ENCODE peak calls at places on chromosomes 3 and 15, in seven cellular contexts. T is fibroblast of the conjunctiva; R is KG1; C is amygdala; G is stimulated activated CD8-positive, alpha-beta memory T cell treated with anti-CD3 and anti-CD28 coated beads, Interleukin-2, amount 100 ng/mL, for 1 hour; K is breast epithelium; M is activated CD4-positive, alpha-beta T cell treated with anti-CD3 and anti-CD28 coated beads, Interleukin-2, amount 50 U/mL, for 24 hours. B is an unnamed sample.

GRCh38 chr15:57306944-57307411 is 69.3 kb upstream of the CGNL1 start:
- DNase-seq in T (no peak), R (no peak), C (no peak), G (no peak), K (no peak), M (no peak), B (no peak)

GRCh38 chr15:69082556-69082955 is 68.1 kb downstream of the NOX5 start:
- DNase-seq in T (no peak), R (no peak), C (no peak), G (no peak), K (no peak), M (no peak), B (no peak)

GRCh38 chr15:61880079-61880478 is 180.2 kb downstream of the VPS13C start:
- DNase-seq in T (no peak), R (no peak), C (no peak), G (no peak), K (no peak), M (no peak), B (no peak)

GRCh38 chr15:78147566-78147965 is 1.6 kb upstream of the IDH3A start:
- DNase-seq in T (no peak), R (no peak), C (no peak), G (no peak), K (no peak), M (no peak), B (no peak)

GRCh38 chr15:90037510-90037860 is 36.4 kb downstream of the ZNF710 start:
- DNase-seq in T (no peak), R (no peak), C (no peak), G (no peak), K (no peak), M (no peak), B (no peak)

GRCh38 chr15:57969355-57969754 is 96.2 kb downstream of the ALDH1A2 start:
- DNase-seq in T (no peak), R (no peak), C (no peak), G (no peak), K (no peak), M (no peak), B (no peak)

GRCh38 chr3:43296565-43296964 is 10.2 kb downstream of the SNRK start:
- DNase-seq in T (no peak), R (peak), C (no peak), G (peak), K (no peak), M (no peak), B (no peak)

GRCh38 chr3:136193273-136194043 is 2.7 kb downstream of the MSL2 start:
- DNase-seq in T (no peak), R (no peak), C (no peak), G (no peak), K (no peak), M (no peak), B (no peak)

GRCh38 chr15:48427960-48428547 is 96.8 kb downstream of the DUT start:
- DNase-seq in T (no peak), R (no peak), C (no peak), G (no peak), K (no peak), M (no peak), B (no peak)

GRCh38 chr3:124395584-124396340 is 334.5 kb upstream of the UMPS start:
- DNase-seq in T (no peak), R (no peak), C (no peak), G (no peak), K (no peak), M (no peak), B (no peak)

GRCh38 chr3:53269888-53270880 is 14.4 kb upstream of the TKT start:
- DNase-seq in T (peak), R (peak), C (peak), G (no peak), K (peak), M (no peak), B (peak)

GRCh38 chr3:62710761-62711160 is 164.5 kb downstream of the CADPS start:
- DNase-seq in T (no peak), R (no peak), C (no peak), G (no peak), K (no peak), M (no peak), B (no peak)

GRCh38 chr3:106139834-106140233 is 271.0 kb upstream of the CBLB start:
- DNase-seq in T (no peak), R (no peak), C (no peak), G (no peak), K (no peak), M (no peak), B (no peak)

GRCh38 chr3:100069472-100069871 is 44.8 kb downstream of the FILIP1L start:
- DNase-seq in T (no peak), R (no peak), C (no peak), G (no peak), K (no peak), M (no peak), B (no peak)

GRCh38 chr3:159619341-159619885 is 369.2 kb upstream of the IL12A start:
- DNase-seq in T (no peak), R (no peak), C (no peak), G (no peak), K (no peak), M (no peak), B (peak)

GRCh38 chr3:154684021-154684420 is 254.0 kb upstream of the GPR149 start:
- DNase-seq in T (no peak), R (no peak), C (no peak), G (no peak), K (no peak), M (no peak), B (no peak)

GRCh38 chr15:29883126-29883525 is 60.9 kb upstream of the TJP1 start:
- DNase-seq in T (no peak), R (no peak), C (no peak), G (no peak), K (no peak), M (no peak), B (no peak)

GRCh38 chr3:124854027-124854426 is 33.1 kb downstream of the ITGB5 start:
- DNase-seq in T (peak), R (no peak), C (no peak), G (no peak), K (no peak), M (no peak), B (no peak)

GRCh38 chr15:42156266-42156922 is at the start of gene PLA2G4F:
- DNase-seq in T (no peak), R (no peak), C (no peak), G (no peak), K (peak), M (no peak), B (peak)

GRCh38 chr3:138950006-138950644 is 3.1 kb downstream of the FOXL2NB start:
- DNase-seq in T (no peak), R (no peak), C (no peak), G (no peak), K (no peak), M (no peak), B (no peak)

GRCh38 chr15:62135532-62136134 is 29.5 kb downstream of the C2CD4B start:
- DNase-seq in T (peak), R (no peak), C (no peak), G (no peak), K (no peak), M (no peak), B (peak)

GRCh38 chr15:60901647-60902046 is 327.5 kb downstream of the RORA start:
- DNase-seq in T (no peak), R (no peak), C (no peak), G (no peak), K (no peak), M (no peak), B (no peak)